ENCODE peak calls at places on chromosomes 16 and 17, in four cellular contexts. F, P, E and S are unnamed samples. For H3K79me2, the result is how much of the 10 kb centered on the place peaks cover.

GRCh38 chr17:57524790-57525543 is 220.1 kb downstream of the CCDC182 start:
- DNase-seq in F (no peak), P (no peak), E (no peak), S (no peak)

GRCh38 chr16:85573696-85574641 is 39.2 kb upstream of the GSE1 start:
- DNase-seq in F (no peak), P (no peak), E (no peak), S (peak)

GRCh38 chr17:37746617-37747016 is 1.8 kb upstream of the HNF1B start:
- DNase-seq in F (no peak), P (no peak), E (no peak), S (no peak)

GRCh38 chr16:48284772-48285409 is 37.6 kb upstream of the ABCC11 start:
- DNase-seq in F (no peak), P (peak), E (no peak), S (no peak)

GRCh38 chr16:69253796-69254426 is 57.2 kb upstream of the VPS4A start:
- DNase-seq in F (no peak), P (no peak), E (no peak), S (peak)

GRCh38 chr17:1506649-1507254 is 9.7 kb downstream of the INPP5K start:
- DNase-seq in F (no peak), P (no peak), E (no peak), S (no peak)

GRCh38 chr17:79984045-79984840 is 51.4 kb downstream of the TBC1D16 start:
- DNase-seq in F (no peak), P (no peak), E (no peak), S (no peak)

GRCh38 chr16:27526169-27526568 is 23.5 kb downstream of the GTF3C1 start:
- DNase-seq in F (no peak), P (no peak), E (no peak), S (no peak)

GRCh38 chr16:11145173-11145820 is 110.7 kb downstream of the SOCS1 start:
- DNase-seq in F (no peak), P (no peak), E (no peak), S (peak)

GRCh38 chr16:55662641-55663040 is 6.9 kb downstream of the SLC6A2 start:
- DNase-seq in F (no peak), P (no peak), E (no peak), S (no peak)

GRCh38 chr17:60426596-60426995 is 4.3 kb downstream of the CHCT1 start:
- DNase-seq in F (no peak), P (no peak), E (no peak), S (no peak)

GRCh38 chr17:17859909-17860760 is 23.3 kb upstream of the SREBF1 start:
- DNase-seq in F (peak), P (peak), E (peak), S (peak)

GRCh38 chr17:59347975-59348391 is 16.5 kb downstream of the YPEL2 start:
- DNase-seq in F (no peak), P (no peak), E (no peak), S (no peak)

GRCh38 chr17:38728290-38728831 is 1.8 kb upstream of the CISD3 start:
- DNase-seq in F (no peak), P (no peak), E (no peak), S (no peak)

GRCh38 chr17:73261952-73262675 is 434 bp upstream of the CPSF4L start:
- DNase-seq in F (peak), P (peak), E (no peak), S (no peak)

GRCh38 chr16:70749681-70750601 is 51.0 kb downstream of the VAC14 start:
- DNase-seq in F (peak), P (peak), E (no peak), S (no peak)

GRCh38 chr17:49193513-49194296 is 16.7 kb downstream of the GNGT2 start:
- DNase-seq in F (peak), P (peak), E (peak), S (peak)

DNA sequence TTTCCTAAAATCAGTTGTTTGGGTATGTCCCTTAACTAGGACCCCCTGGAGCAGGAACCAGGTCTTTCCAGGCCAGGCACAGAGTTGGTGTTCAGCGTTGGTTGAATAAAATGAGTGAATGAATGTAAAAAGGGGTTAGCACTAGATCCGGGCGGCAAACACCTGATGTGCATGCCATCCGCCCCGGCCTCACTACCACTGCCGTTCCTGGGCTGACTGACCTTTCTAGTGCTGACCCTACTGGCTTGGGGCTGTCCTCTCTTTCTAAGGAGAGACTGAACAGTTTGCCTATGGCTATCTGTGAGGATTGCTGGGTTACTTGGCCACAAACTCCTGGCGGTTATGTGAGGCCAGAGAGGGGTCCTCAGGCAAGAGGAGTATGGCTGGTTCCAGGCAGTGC is 10.1 kb upstream of the PHF12 start:
- DNase-seq in F (no peak), P (no peak), E (no peak), S (no peak)
- TF ChIP-seq EZH2phosphoT487 in F (no peak), P (no peak), E (no peak), S (no peak)

DNA sequence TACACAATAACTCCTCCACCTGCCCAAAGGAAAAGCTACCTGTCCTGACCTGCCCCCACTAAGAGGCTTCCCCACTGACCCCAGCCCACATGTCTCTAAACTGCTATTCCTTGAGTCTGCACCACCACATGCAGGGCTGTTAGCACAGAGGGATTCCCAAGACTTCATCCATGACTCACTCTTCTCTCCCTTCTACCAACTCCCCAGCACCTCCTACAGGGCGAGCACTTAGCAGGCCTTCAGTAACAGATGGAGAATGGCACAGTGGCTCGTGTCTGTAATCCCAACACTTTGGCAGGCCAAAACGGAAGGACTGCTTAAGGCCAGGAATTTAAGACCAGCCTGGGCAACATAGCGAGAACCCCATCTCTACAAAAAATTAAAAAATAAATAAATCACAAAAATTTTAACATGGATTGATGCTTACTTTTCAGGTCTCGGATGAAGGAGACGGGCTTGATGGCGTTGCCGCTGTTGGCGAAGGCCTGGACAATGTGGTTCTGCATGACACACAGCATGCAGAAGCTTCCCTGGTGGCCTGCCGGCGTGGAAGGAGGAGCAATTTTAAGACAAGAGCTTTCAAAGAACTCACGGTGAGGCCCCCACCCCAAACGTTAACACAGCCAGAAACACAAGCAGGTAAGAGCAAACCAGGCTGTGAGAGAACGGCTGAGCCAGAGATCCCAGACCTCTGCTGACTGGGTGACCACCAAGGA is 12.0 kb downstream of the USP36 start:
- DNase-seq in F (peak), P (peak), E (peak), S (peak)
- H3K79me2 ChIP-seq in F (under half), P (half or more), E (under half), S (half or more)

GRCh38 chr17:32496348-32497078 is 9.7 kb downstream of the CDK5R1 start:
- DNase-seq in F (no peak), P (no peak), E (peak), S (peak)

GRCh38 chr17:32495347-32496253 is 8.8 kb downstream of the CDK5R1 start:
- DNase-seq in F (peak), P (no peak), E (no peak), S (peak)

GRCh38 chr17:32494621-32495346 is 8.0 kb downstream of the CDK5R1 start:
- DNase-seq in F (no peak), P (no peak), E (no peak), S (no peak)

GRCh38 chr17:32497431-32498205 is 10.8 kb downstream of the CDK5R1 start:
- DNase-seq in F (no peak), P (peak), E (peak), S (peak)

DNA sequence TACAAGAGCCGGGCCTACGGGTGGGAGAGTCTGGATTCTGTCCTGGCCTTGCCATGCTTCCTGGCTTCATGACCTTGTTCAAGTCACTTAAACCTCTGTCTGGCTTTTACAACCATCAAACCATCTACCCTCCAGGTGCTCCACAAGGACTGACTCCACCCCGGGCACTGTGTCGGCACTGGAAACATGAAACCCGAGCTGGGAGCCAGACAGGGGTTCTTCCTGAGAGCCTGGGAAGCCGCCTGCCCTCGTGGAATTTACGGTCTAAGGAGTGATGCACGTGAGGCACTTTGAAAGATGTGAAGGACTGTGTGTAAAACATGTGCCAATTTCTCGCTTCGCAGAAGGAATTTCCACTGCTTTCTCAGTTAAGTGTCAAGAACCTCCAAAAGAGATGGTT is 11.6 kb downstream of the CDK5R1 start:
- DNase-seq in F (no peak), P (peak), E (no peak), S (no peak)
- TF ChIP-seq EZH2phosphoT487 in F (no peak), P (no peak), E (no peak), S (no peak)

GRCh38 chr17:75205037-75205792 is at the start of gene NUP85:
- DNase-seq in F (peak), P (peak), E (peak), S (peak)
- H3K79me2 ChIP-seq in F (half or more), P (under half), E (half or more), S (under half)

DNA sequence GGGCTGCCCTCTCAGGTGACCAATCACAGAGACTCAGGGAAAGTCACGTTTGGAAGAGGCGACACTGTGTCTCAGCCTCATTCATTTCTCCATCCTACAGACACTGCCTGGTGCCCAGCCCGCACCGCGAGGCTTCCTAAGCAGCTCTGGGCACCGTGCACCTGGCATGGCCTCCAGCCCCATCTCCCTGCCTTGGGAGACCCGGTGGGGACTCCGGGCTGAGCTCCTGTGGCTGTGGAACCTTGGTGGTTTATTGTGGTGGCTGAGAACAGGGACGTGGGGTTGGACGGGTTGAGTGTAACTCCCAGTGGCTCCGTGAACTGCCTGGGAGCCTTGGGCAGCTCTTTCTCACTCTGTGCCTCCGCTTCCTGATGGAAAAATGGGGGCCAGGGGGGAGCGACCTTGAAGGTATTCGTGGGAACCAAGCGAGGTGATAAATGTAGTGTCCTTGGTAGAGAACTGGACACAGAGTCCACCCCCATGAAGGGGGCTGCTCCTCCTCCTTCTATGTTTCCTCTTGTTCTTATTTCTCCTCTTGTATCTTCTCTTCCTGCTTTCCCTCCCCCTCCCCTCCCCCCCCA is 215.4 kb downstream of the SEC14L1 start:
- DNase-seq in F (no peak), P (no peak), E (peak), S (peak)
- TF ChIP-seq EZH2phosphoT487 in F (no peak), P (no peak), E (no peak), S (no peak)

GRCh38 chr17:32010114-32010513 is 2.9 kb downstream of the LRRC37B start:
- DNase-seq in F (no peak), P (no peak), E (no peak), S (no peak)
- H3K79me2 ChIP-seq in F (half or more), P (half or more), E (half or more), S (half or more)

GRCh38 chr16:74320707-74321106 is 24.1 kb downstream of the PSMD7 start:
- DNase-seq in F (no peak), P (no peak), E (no peak), S (no peak)
- TF ChIP-seq EZH2phosphoT487 in F (no peak), P (no peak), E (no peak), S (no peak)

DNA sequence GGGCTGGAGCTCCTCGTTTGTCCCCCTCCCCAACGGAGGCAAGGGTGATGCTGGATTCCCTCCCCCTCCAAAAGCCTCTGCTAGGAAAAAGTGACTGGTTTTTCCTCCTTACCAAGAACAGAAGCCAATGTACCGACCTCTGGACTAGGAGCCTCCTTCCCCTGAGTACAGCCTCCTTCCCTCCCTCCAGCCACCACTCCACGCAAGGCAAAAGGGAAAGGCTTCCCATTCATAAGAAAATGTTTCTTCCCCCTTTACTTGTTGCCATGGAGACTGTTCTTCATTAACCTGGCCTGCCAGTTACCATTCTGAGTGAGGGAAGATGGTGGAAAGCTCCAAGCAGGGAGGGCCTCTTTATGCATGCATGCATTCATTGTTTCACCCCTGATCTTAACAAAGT is 4.3 kb upstream of the PIMREG start:
- DNase-seq in F (peak), P (peak), E (no peak), S (no peak)
- H3K79me2 ChIP-seq in F (under half), P (under half), E (under half), S (under half)

DNA sequence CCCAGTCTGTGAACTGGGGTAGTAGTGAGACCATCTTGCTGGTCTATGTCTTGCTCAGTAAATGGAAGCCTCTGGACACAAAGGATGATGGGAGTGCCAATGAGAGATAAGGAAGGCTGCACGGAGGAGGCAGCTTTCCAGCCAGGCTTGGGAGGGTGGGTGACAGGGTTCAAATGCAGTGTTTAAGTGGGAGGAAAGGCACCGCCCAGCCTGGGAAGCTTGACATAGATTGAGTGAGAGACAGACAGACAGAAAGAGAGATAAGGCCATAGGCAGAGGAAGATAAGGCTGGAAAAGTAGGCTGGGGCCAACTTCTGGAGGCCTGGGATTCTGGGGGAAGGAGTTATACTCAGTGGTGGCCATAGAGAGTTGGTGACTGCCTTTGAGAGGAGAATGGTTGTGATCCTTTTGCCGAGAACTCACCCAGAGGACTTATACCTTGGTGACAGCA is 7.2 kb upstream of the COL1A1 start:
- DNase-seq in F (no peak), P (no peak), E (no peak), S (peak)
- TF ChIP-seq EZH2phosphoT487 in F (no peak), P (no peak), E (no peak), S (no peak)

GRCh38 chr17:67557052-67557845 is 160.5 kb upstream of the NOL11 start:
- DNase-seq in F (no peak), P (no peak), E (no peak), S (no peak)
- H3K79me2 ChIP-seq in F (under half), P (under half), E (under half), S (under half)